ENCODE peak calls at places on chromosomes 3 and 15, in seven cellular contexts. One of them, this sample, is unnamed.

GRCh38 chr3:9422712-9423424 is 25.5 kb downstream of the SETD5 start:
- DNase-seq in neural progenitor cell: peak; percentile 59
- DNase-seq in fibroblast of lung: peak; percentile 98
- DNase-seq in pancreas: peak; percentile 88
- DNase-seq in psoas muscle: peak; percentile 54
- DNase-seq in fibroblast of pulmonary artery: peak; percentile 99
- DNase-seq in H1: no peak
- DNase-seq in this sample: peak; percentile 99

GRCh38 chr3:13480340-13481318 is 523 bp downstream of the HDAC11 start:
- DNase-seq in fibroblast of lung: no peak
- DNase-seq in H1: no peak
- DNase-seq in pancreas: peak; percentile 87
- DNase-seq in psoas muscle: no peak
- DNase-seq in neural progenitor cell: no peak
- DNase-seq in fibroblast of pulmonary artery: no peak
- DNase-seq in this sample: peak; percentile 47

GRCh38 chr3:8497582-8497981 is 4.0 kb upstream of the LMCD1 start:
- DNase-seq in psoas muscle: no peak
- DNase-seq in neural progenitor cell: no peak
- DNase-seq in fibroblast of lung: no peak
- DNase-seq in fibroblast of pulmonary artery: no peak
- DNase-seq in pancreas: no peak
- DNase-seq in H1: no peak
- DNase-seq in this sample: no peak

GRCh38 chr15:77014137-77015081 is 19.5 kb downstream of the PSTPIP1 start:
- DNase-seq in fibroblast of pulmonary artery: no peak
- DNase-seq in psoas muscle: peak; percentile 23
- DNase-seq in neural progenitor cell: no peak
- DNase-seq in pancreas: no peak
- DNase-seq in fibroblast of lung: no peak
- DNase-seq in H1: no peak
- DNase-seq in this sample: no peak

GRCh38 chr3:67578416-67578815 is 76.0 kb downstream of the SUCLG2 start:
- DNase-seq in psoas muscle: no peak
- DNase-seq in H1: no peak
- DNase-seq in neural progenitor cell: peak; percentile 16
- DNase-seq in fibroblast of pulmonary artery: peak; percentile 13
- DNase-seq in fibroblast of lung: no peak
- DNase-seq in pancreas: no peak
- DNase-seq in this sample: peak; percentile 7

GRCh38 chr3:81043009-81043408 is 718.4 kb downstream of the GBE1 start:
- DNase-seq in neural progenitor cell: no peak
- DNase-seq in pancreas: no peak
- DNase-seq in fibroblast of pulmonary artery: no peak
- DNase-seq in fibroblast of lung: no peak
- DNase-seq in H1: no peak
- DNase-seq in psoas muscle: no peak
- DNase-seq in this sample: no peak

GRCh38 chr3:25035511-25035910 is 392.6 kb upstream of the RARB start:
- DNase-seq in fibroblast of pulmonary artery: no peak
- DNase-seq in psoas muscle: no peak
- DNase-seq in neural progenitor cell: no peak
- DNase-seq in fibroblast of lung: peak; percentile 82
- DNase-seq in pancreas: no peak
- DNase-seq in H1: no peak
- DNase-seq in this sample: peak; percentile 46

GRCh38 chr15:28080386-28080785 is 18.7 kb downstream of the OCA2 start:
- DNase-seq in fibroblast of lung: no peak
- DNase-seq in pancreas: no peak
- DNase-seq in psoas muscle: no peak
- DNase-seq in H1: no peak
- DNase-seq in fibroblast of pulmonary artery: no peak
- DNase-seq in neural progenitor cell: peak; percentile 26
- DNase-seq in this sample: no peak

GRCh38 chr3:136682740-136683312 is 69.4 kb downstream of the STAG1 start:
- DNase-seq in psoas muscle: no peak
- DNase-seq in fibroblast of pulmonary artery: no peak
- DNase-seq in H1: no peak
- DNase-seq in neural progenitor cell: no peak
- DNase-seq in fibroblast of lung: no peak
- DNase-seq in pancreas: no peak
- DNase-seq in this sample: no peak

GRCh38 chr3:57094606-57095005 is 34.1 kb downstream of the SPATA12 start:
- DNase-seq in fibroblast of lung: peak; percentile 72
- DNase-seq in psoas muscle: no peak
- DNase-seq in neural progenitor cell: no peak
- DNase-seq in H1: no peak
- DNase-seq in pancreas: no peak
- DNase-seq in fibroblast of pulmonary artery: peak; percentile 13
- DNase-seq in this sample: peak; percentile 18

GRCh38 chr3:138459619-138460535 is 25.5 kb downstream of the ESYT3 start:
- DNase-seq in fibroblast of lung: no peak
- DNase-seq in pancreas: no peak
- DNase-seq in fibroblast of pulmonary artery: no peak
- DNase-seq in neural progenitor cell: no peak
- DNase-seq in H1: no peak
- DNase-seq in psoas muscle: no peak
- DNase-seq in this sample: no peak

GRCh38 chr3:149621218-149622005 is 36.4 kb downstream of the WWTR1 start:
- DNase-seq in pancreas: no peak
- DNase-seq in psoas muscle: no peak
- DNase-seq in H1: no peak
- DNase-seq in fibroblast of pulmonary artery: peak; percentile 85
- DNase-seq in fibroblast of lung: peak; percentile 91
- DNase-seq in neural progenitor cell: no peak
- DNase-seq in this sample: peak; percentile 90

GRCh38 chr3:147838650-147839049 is 429.5 kb downstream of the ZIC1 start:
- DNase-seq in neural progenitor cell: no peak
- DNase-seq in fibroblast of lung: peak; percentile 5
- DNase-seq in fibroblast of pulmonary artery: peak; percentile 32
- DNase-seq in pancreas: no peak
- DNase-seq in H1: no peak
- DNase-seq in psoas muscle: no peak
- DNase-seq in this sample: peak; percentile 34

GRCh38 chr3:142022381-142022780 is 127.0 kb downstream of the TFDP2 start:
- DNase-seq in pancreas: no peak
- DNase-seq in neural progenitor cell: peak; percentile 7
- DNase-seq in fibroblast of pulmonary artery: peak; percentile 7
- DNase-seq in fibroblast of lung: peak; percentile 23
- DNase-seq in H1: no peak
- DNase-seq in psoas muscle: no peak
- DNase-seq in this sample: peak; percentile 41

GRCh38 chr3:76753599-76753998 is 286.3 kb upstream of the ROBO2 start:
- DNase-seq in psoas muscle: no peak
- DNase-seq in fibroblast of pulmonary artery: no peak
- DNase-seq in pancreas: no peak
- DNase-seq in H1: no peak
- DNase-seq in fibroblast of lung: peak; percentile 42
- DNase-seq in neural progenitor cell: no peak
- DNase-seq in this sample: no peak

GRCh38 chr15:78422571-78423340 is 15.3 kb upstream of the IREB2 start:
- DNase-seq in psoas muscle: peak; percentile 51
- DNase-seq in pancreas: peak; percentile 34
- DNase-seq in fibroblast of lung: peak; percentile 65
- DNase-seq in neural progenitor cell: peak; percentile 73
- DNase-seq in fibroblast of pulmonary artery: peak; percentile 70
- DNase-seq in H1: peak; percentile 47
- DNase-seq in this sample: peak; percentile 75

GRCh38 chr3:10437995-10438901 is 67.1 kb downstream of the ATP2B2 start:
- DNase-seq in psoas muscle: peak; percentile 66
- DNase-seq in fibroblast of pulmonary artery: peak; percentile 15
- DNase-seq in pancreas: no peak
- DNase-seq in fibroblast of lung: peak; percentile 86
- DNase-seq in H1: no peak
- DNase-seq in neural progenitor cell: no peak
- DNase-seq in this sample: peak; percentile 19

GRCh38 chr3:87987952-87988351 is 70.9 kb downstream of the CGGBP1 start:
- DNase-seq in fibroblast of pulmonary artery: no peak
- DNase-seq in neural progenitor cell: peak; percentile 23
- DNase-seq in psoas muscle: no peak
- DNase-seq in H1: no peak
- DNase-seq in fibroblast of lung: no peak
- DNase-seq in pancreas: no peak
- DNase-seq in this sample: peak; percentile 5

GRCh38 chr15:59739557-59740186 is 50.6 kb upstream of the BNIP2 start:
- DNase-seq in H1: no peak
- DNase-seq in neural progenitor cell: no peak
- DNase-seq in psoas muscle: no peak
- DNase-seq in fibroblast of lung: no peak
- DNase-seq in fibroblast of pulmonary artery: no peak
- DNase-seq in pancreas: no peak
- DNase-seq in this sample: no peak

GRCh38 chr3:129554356-129555120 is 11.6 kb downstream of the H1-8 start:
- DNase-seq in psoas muscle: peak; percentile 11
- DNase-seq in H1: no peak
- DNase-seq in fibroblast of pulmonary artery: no peak
- DNase-seq in fibroblast of lung: peak; percentile 40
- DNase-seq in pancreas: no peak
- DNase-seq in neural progenitor cell: peak; percentile 39
- DNase-seq in this sample: no peak

GRCh38 chr3:124108446-124108845 is 116.5 kb upstream of the ROPN1 start:
- DNase-seq in neural progenitor cell: no peak
- DNase-seq in H1: no peak
- DNase-seq in psoas muscle: no peak
- DNase-seq in fibroblast of lung: no peak
- DNase-seq in fibroblast of pulmonary artery: no peak
- DNase-seq in pancreas: no peak
- DNase-seq in this sample: no peak

GRCh38 chr3:168250415-168250861 is 154.7 kb upstream of the GOLIM4 start:
- DNase-seq in pancreas: no peak
- DNase-seq in neural progenitor cell: peak; percentile 29
- DNase-seq in fibroblast of pulmonary artery: peak; percentile 6
- DNase-seq in H1: no peak
- DNase-seq in fibroblast of lung: peak; percentile 17
- DNase-seq in psoas muscle: no peak
- DNase-seq in this sample: peak; percentile 1
- H3K4me3 ChIP-seq in pancreas: peak overlapping the region; percentile 29
- H3K4me3 ChIP-seq in neural progenitor cell: peak overlapping the region; percentile 86
- H3K4me3 ChIP-seq in fibroblast of pulmonary artery: peak overlapping the region; percentile 54
- H3K4me3 ChIP-seq in H1: peak overlapping the region; percentile 82
- H3K4me3 ChIP-seq in fibroblast of lung: peak overlapping the region; percentile 66
- H3K4me3 ChIP-seq in psoas muscle: peak overlapping the region; percentile 71
- H3K4me3 ChIP-seq in this sample: peak overlapping the region; percentile 56

GRCh38 chr15:44296625-44297524 is 8.4 kb downstream of the GOLM2 start:
- DNase-seq in neural progenitor cell: no peak
- DNase-seq in H1: no peak
- DNase-seq in pancreas: peak; percentile 42
- DNase-seq in fibroblast of lung: peak; percentile 29
- DNase-seq in fibroblast of pulmonary artery: peak; percentile 53
- DNase-seq in psoas muscle: no peak
- DNase-seq in this sample: peak; percentile 36

GRCh38 chr15:44295909-44296420 is 7.4 kb downstream of the GOLM2 start:
- DNase-seq in neural progenitor cell: no peak
- DNase-seq in fibroblast of pulmonary artery: peak; percentile 24
- DNase-seq in pancreas: no peak
- DNase-seq in H1: no peak
- DNase-seq in fibroblast of lung: peak; percentile 30
- DNase-seq in psoas muscle: no peak
- DNase-seq in this sample: peak; percentile 10

GRCh38 chr15:44299997-44300396 is 11.5 kb downstream of the GOLM2 start:
- DNase-seq in psoas muscle: no peak
- DNase-seq in neural progenitor cell: no peak
- DNase-seq in fibroblast of lung: no peak
- DNase-seq in fibroblast of pulmonary artery: no peak
- DNase-seq in pancreas: no peak
- DNase-seq in H1: no peak
- DNase-seq in this sample: no peak

GRCh38 chr15:44300567-44300966 is 12.0 kb downstream of the GOLM2 start:
- DNase-seq in pancreas: no peak
- DNase-seq in psoas muscle: no peak
- DNase-seq in neural progenitor cell: no peak
- DNase-seq in fibroblast of pulmonary artery: no peak
- DNase-seq in H1: no peak
- DNase-seq in fibroblast of lung: no peak
- DNase-seq in this sample: no peak

GRCh38 chr15:44298878-44299277 is 10.4 kb downstream of the GOLM2 start:
- DNase-seq in neural progenitor cell: peak; percentile 16
- DNase-seq in H1: no peak
- DNase-seq in psoas muscle: no peak
- DNase-seq in fibroblast of lung: no peak
- DNase-seq in pancreas: no peak
- DNase-seq in fibroblast of pulmonary artery: no peak
- DNase-seq in this sample: peak; percentile 18
- TF ChIP-seq CTCF in neural progenitor cell: peak; percentile 48
- TF ChIP-seq CTCF in H1: peak; percentile 68
- TF ChIP-seq CTCF in psoas muscle: no peak
- TF ChIP-seq CTCF in fibroblast of lung: peak; percentile 45
- TF ChIP-seq CTCF in pancreas: no peak
- TF ChIP-seq CTCF in fibroblast of pulmonary artery: peak; percentile 45
- TF ChIP-seq CTCF in this sample: peak; percentile 55

GRCh38 chr3:69741057-69741830 is 2.0 kb downstream of the MITF start:
- DNase-seq in psoas muscle: no peak
- DNase-seq in neural progenitor cell: no peak
- DNase-seq in pancreas: no peak
- DNase-seq in H1: no peak
- DNase-seq in fibroblast of lung: no peak
- DNase-seq in fibroblast of pulmonary artery: no peak
- DNase-seq in this sample: no peak
- H3K4me3 ChIP-seq in psoas muscle: peak overlapping the region; percentile 94
- H3K4me3 ChIP-seq in neural progenitor cell: no peak overlapping the region
- H3K4me3 ChIP-seq in pancreas: no peak overlapping the region
- H3K4me3 ChIP-seq in H1: no peak overlapping the region
- H3K4me3 ChIP-seq in fibroblast of lung: peak overlapping the region; percentile 86
- H3K4me3 ChIP-seq in fibroblast of pulmonary artery: no peak overlapping the region
- H3K4me3 ChIP-seq in this sample: no peak overlapping the region

GRCh38 chr3:135249186-135249585 is 454.1 kb downstream of the EPHB1 start:
- DNase-seq in neural progenitor cell: no peak
- DNase-seq in fibroblast of pulmonary artery: no peak
- DNase-seq in psoas muscle: no peak
- DNase-seq in fibroblast of lung: no peak
- DNase-seq in H1: no peak
- DNase-seq in pancreas: no peak
- DNase-seq in this sample: no peak

GRCh38 chr3:135242285-135242684 is 447.2 kb downstream of the EPHB1 start:
- DNase-seq in H1: no peak
- DNase-seq in pancreas: no peak
- DNase-seq in neural progenitor cell: no peak
- DNase-seq in psoas muscle: no peak
- DNase-seq in fibroblast of lung: no peak
- DNase-seq in fibroblast of pulmonary artery: no peak
- DNase-seq in this sample: no peak

GRCh38 chr3:135248217-135248616 is 453.2 kb downstream of the EPHB1 start:
- DNase-seq in psoas muscle: peak; percentile 17
- DNase-seq in fibroblast of lung: no peak
- DNase-seq in fibroblast of pulmonary artery: no peak
- DNase-seq in neural progenitor cell: no peak
- DNase-seq in H1: no peak
- DNase-seq in pancreas: no peak
- DNase-seq in this sample: no peak

GRCh38 chr3:135240426-135240825 is 445.4 kb downstream of the EPHB1 start:
- DNase-seq in psoas muscle: no peak
- DNase-seq in pancreas: no peak
- DNase-seq in neural progenitor cell: peak; percentile 46
- DNase-seq in fibroblast of lung: no peak
- DNase-seq in H1: no peak
- DNase-seq in fibroblast of pulmonary artery: no peak
- DNase-seq in this sample: no peak

DNA sequence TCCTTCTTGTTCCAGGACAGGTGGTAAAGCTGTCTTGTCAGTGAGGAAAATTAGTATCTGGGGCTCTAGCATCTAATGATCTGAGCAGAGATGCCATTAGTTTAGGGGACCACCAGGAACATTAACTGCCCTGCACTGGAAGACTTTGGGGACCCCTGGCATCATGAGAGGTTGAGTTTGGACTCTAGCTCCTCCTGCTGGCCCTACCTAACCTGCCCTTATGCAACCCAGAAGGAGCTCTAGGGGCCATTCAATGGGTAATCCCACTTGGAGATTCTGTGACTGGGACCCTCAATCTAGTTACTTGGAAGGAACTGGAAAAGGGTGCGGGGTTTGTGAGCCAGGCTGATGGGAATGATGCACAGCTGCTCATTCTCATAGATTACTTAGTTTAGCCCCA is 451.0 kb downstream of the EPHB1 start:
- DNase-seq in fibroblast of lung: no peak
- DNase-seq in neural progenitor cell: no peak
- DNase-seq in pancreas: no peak
- DNase-seq in fibroblast of pulmonary artery: no peak
- DNase-seq in psoas muscle: no peak
- DNase-seq in H1: no peak
- DNase-seq in this sample: no peak
- TF ChIP-seq CTCF in fibroblast of lung: no peak
- TF ChIP-seq CTCF in neural progenitor cell: peak; percentile 30
- TF ChIP-seq CTCF in pancreas: no peak
- TF ChIP-seq CTCF in fibroblast of pulmonary artery: no peak
- TF ChIP-seq CTCF in psoas muscle: peak; percentile 9
- TF ChIP-seq CTCF in H1: peak; percentile 39
- TF ChIP-seq CTCF in this sample: no peak